ENCODE peak calls at places on chromosomes 12 and 14, in nine cellular contexts. B is HL-60; L is right cardiac atrium; W is IMR-90; E is cardiac muscle cell; M is aorta; K is heart right ventricle; P is HCT116; C is CD4-positive, alpha-beta memory T cell. T is an unnamed sample.
A peak's percentile ranks its signal among the peaks of the same experiment; 100 is the strongest.

GRCh38 chr14:71704210-71704609 is 228.0 kb upstream of the RGS6 start:
- DNase-seq in P (no peak), W (no peak), E (no peak), K (no peak), L (no peak), M (no peak), C (no peak), B (no peak), T (no peak)

GRCh38 chr12:19002192-19002591 is 127.3 kb upstream of the PLEKHA5 start:
- DNase-seq in C (no peak), W (no peak), E (no peak), K (no peak), L (no peak), M (no peak), P (no peak), B (no peak), T (peak; percentile 25)

GRCh38 chr12:93089805-93090569 is 160.9 kb upstream of the EEA1 start:
- DNase-seq in C (no peak), L (no peak), M (no peak), P (peak; percentile 89), B (peak; percentile 79), W (peak; percentile 99), E (no peak), K (no peak), T (no peak)

GRCh38 chr14:78202976-78203375 is 32.8 kb downstream of the NRXN3 start:
- DNase-seq in P (no peak), W (no peak), B (no peak), M (no peak), E (no peak), C (no peak), L (no peak), K (no peak), T (no peak)

GRCh38 chr14:88919502-88919901 is 95.1 kb downstream of the TTC8 start:
- DNase-seq in P (no peak), M (no peak), C (no peak), E (no peak), L (no peak), W (no peak), K (no peak), B (no peak), T (no peak)

GRCh38 chr14:104993306-104993705 is 7.7 kb downstream of the CLBA1 start:
- DNase-seq in C (no peak), K (no peak), E (no peak), W (no peak), L (peak; percentile 28), P (no peak), M (no peak), B (no peak), T (no peak)

GRCh38 chr12:32586390-32586789 is 92.7 kb upstream of the DNM1L start:
- DNase-seq in L (no peak), W (peak; percentile 54), K (no peak), M (no peak), C (no peak), E (no peak), P (no peak), B (peak; percentile 43), T (no peak)

GRCh38 chr14:32458720-32459119 is 129.6 kb downstream of the AKAP6 start:
- DNase-seq in K (no peak), M (no peak), L (no peak), E (no peak), P (no peak), W (no peak), C (no peak), B (no peak), T (no peak)

GRCh38 chr12:29024117-29024516 is 125.0 kb upstream of the FAR2 start:
- DNase-seq in C (no peak), L (no peak), B (no peak), K (no peak), P (no peak), E (no peak), M (no peak), W (no peak), T (no peak)

GRCh38 chr12:47778842-47779241 is 5.8 kb downstream of the SLC48A1 start:
- DNase-seq in W (no peak), M (no peak), L (peak; percentile 69), C (no peak), K (no peak), B (no peak), P (no peak), E (no peak), T (no peak)

GRCh38 chr12:62865860-62866407 is 69.0 kb downstream of the PPM1H start:
- DNase-seq in K (no peak), C (no peak), P (peak; percentile 34), W (peak; percentile 57), B (no peak), M (no peak), E (no peak), L (no peak), T (no peak)

GRCh38 chr12:44379827-44380226 is 496.3 kb downstream of the NELL2 start:
- DNase-seq in C (no peak), B (no peak), M (no peak), L (no peak), K (no peak), E (peak; percentile 22), P (no peak), W (no peak), T (no peak)

GRCh38 chr12:7716391-7716790 is 5.2 kb downstream of the DPPA3 start:
- DNase-seq in B (peak; percentile 49), W (no peak), M (no peak), K (no peak), P (peak; percentile 19), L (no peak), C (no peak), E (peak; percentile 59), T (no peak)

GRCh38 chr14:34781242-34781641 is 66.8 kb upstream of the CFL2 start:
- DNase-seq in B (no peak), M (peak; percentile 50), W (peak; percentile 96), K (no peak), P (no peak), L (no peak), E (no peak), C (no peak), T (no peak)

GRCh38 chr12:42846782-42847181 is 257.2 kb upstream of the PRICKLE1 start:
- DNase-seq in M (no peak), C (no peak), P (no peak), K (no peak), E (no peak), W (peak; percentile 26), B (no peak), L (no peak), T (no peak)

GRCh38 chr12:46269429-46270241 is 792 bp upstream of the SLC38A1 start:
- DNase-seq in B (no peak), E (peak; percentile 59), L (no peak), M (no peak), K (no peak), W (no peak), P (no peak), C (peak; percentile 51), T (no peak)

GRCh38 chr14:81449114-81449513 is 49.0 kb upstream of the STON2 start:
- DNase-seq in E (no peak), B (no peak), M (no peak), L (peak; percentile 66), K (no peak), P (no peak), W (no peak), C (no peak), T (no peak)

GRCh38 chr12:50162225-50162624 is 4.9 kb downstream of the CERS5 start:
- DNase-seq in L (no peak), K (no peak), B (peak; percentile 19), W (peak; percentile 61), M (no peak), E (no peak), C (no peak), P (no peak), T (no peak)

DNA sequence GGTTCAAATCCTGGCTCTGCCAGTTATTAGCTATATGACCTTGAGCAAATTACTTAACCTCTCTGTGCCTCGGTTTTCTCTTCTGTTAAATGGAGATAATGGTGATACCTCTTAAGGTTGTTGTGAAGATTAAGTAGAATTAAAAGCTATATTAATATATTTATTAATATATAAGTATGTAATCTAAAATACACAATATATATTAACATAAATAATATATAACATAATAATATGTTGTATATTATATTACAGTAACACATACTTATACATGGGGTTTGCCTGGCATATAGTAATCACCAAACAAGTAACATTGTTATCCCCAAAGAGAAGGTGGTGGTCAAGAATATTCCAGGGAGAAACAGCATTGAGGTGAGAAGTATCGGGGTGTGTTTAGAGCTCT is 92.0 kb downstream of the CMKLR1 start:
- DNase-seq in K (no peak), L (no peak), E (no peak), B (no peak), M (no peak), W (no peak), C (no peak), P (no peak), T (no peak)
- H3K27me3 ChIP-seq in K (peaks cover 22% of the 10 kb centered on the region), L (no peaks in the 10 kb centered on the region), E (no peaks in the 10 kb centered on the region), B (no peaks in the 10 kb centered on the region), M (no peaks in the 10 kb centered on the region), W (no peaks in the 10 kb centered on the region), C (no peaks in the 10 kb centered on the region), P (peaks cover 68% of the 10 kb centered on the region), T (no peaks in the 10 kb centered on the region)

GRCh38 chr14:100145682-100146464 is 13.6 kb downstream of the DEGS2 start:
- DNase-seq in M (no peak), L (peak; percentile 54), P (no peak), B (no peak), W (no peak), E (no peak), C (no peak), K (no peak), T (no peak)

GRCh38 chr14:100147691-100148464 is 11.6 kb downstream of the DEGS2 start:
- DNase-seq in K (no peak), E (no peak), P (no peak), M (no peak), W (no peak), B (no peak), L (peak; percentile 45), C (no peak), T (no peak)

GRCh38 chr14:100146548-100147091 is 12.8 kb downstream of the DEGS2 start:
- DNase-seq in W (no peak), C (peak; percentile 34), K (no peak), L (peak; percentile 54), B (no peak), E (no peak), M (no peak), P (no peak), T (no peak)

GRCh38 chr14:100148837-100149731 is 10.4 kb downstream of the DEGS2 start:
- DNase-seq in B (no peak), M (no peak), E (no peak), L (peak; percentile 58), W (no peak), C (no peak), P (no peak), K (no peak), T (no peak)

GRCh38 chr14:100147181-100147631 is 12.2 kb downstream of the DEGS2 start:
- DNase-seq in B (peak; percentile 90), P (no peak), K (no peak), L (peak; percentile 72), E (no peak), C (peak; percentile 66), M (no peak), W (no peak), T (no peak)
- H3K4me3 ChIP-seq in B (peak overlapping the region; percentile 14), P (no peak overlapping the region), K (no peak overlapping the region), L (no peak overlapping the region), E (no peak overlapping the region), C (no peak overlapping the region), M (no peak overlapping the region), W (no peak overlapping the region), T (no peak overlapping the region)

GRCh38 chr12:113155060-113155459 is 5.5 kb downstream of the CFAP73 start:
- DNase-seq in E (no peak), P (no peak), B (no peak), K (no peak), L (no peak), W (no peak), C (no peak), M (no peak), T (no peak)
- H3K27me3 ChIP-seq in E (peaks cover 59% of the 10 kb centered on the region), P (no peaks in the 10 kb centered on the region), B (no peaks in the 10 kb centered on the region), K (peaks cover 64% of the 10 kb centered on the region), L (no peaks in the 10 kb centered on the region), W (peaks cover 42% of the 10 kb centered on the region), C (peaks cover 6% of the 10 kb centered on the region), M (no peaks in the 10 kb centered on the region), T (no peaks in the 10 kb centered on the region)

GRCh38 chr12:1858456-1858855 is 38.1 kb downstream of the LRTM2 start:
- DNase-seq in C (no peak), M (no peak), P (no peak), E (no peak), K (no peak), L (no peak), W (no peak), B (no peak), T (no peak)
- H3K4me3 ChIP-seq in C (no peak overlapping the region), M (no peak overlapping the region), P (no peak overlapping the region), E (no peak overlapping the region), K (no peak overlapping the region), L (no peak overlapping the region), W (no peak overlapping the region), B (no peak overlapping the region), T (no peak overlapping the region)